ENCODE peak calls at places on chromosomes 7 and 10, in seven cellular contexts. One of them, this sample, is unnamed.

GRCh38 chr10:67077376-67077775 is 151.5 kb downstream of the LRRTM3 start:
- DNase-seq in effector CD4-positive, alpha-beta T cell: no peak
- DNase-seq in psoas muscle: no peak
- DNase-seq in NCI-H2081: no peak
- DNase-seq in naive thymus-derived CD8-positive, alpha-beta T cell: no peak
- DNase-seq in NCI-H1048: no peak
- DNase-seq in lung: no peak
- DNase-seq in this sample: no peak

GRCh38 chr10:69459893-69460575 is 8.8 kb downstream of the TSPAN15 start:
- DNase-seq in naive thymus-derived CD8-positive, alpha-beta T cell: no peak
- DNase-seq in NCI-H2081: no peak
- DNase-seq in lung: no peak
- DNase-seq in effector CD4-positive, alpha-beta T cell: no peak
- DNase-seq in psoas muscle: no peak
- DNase-seq in NCI-H1048: no peak
- DNase-seq in this sample: no peak

GRCh38 chr10:31098091-31098490 is 66.4 kb upstream of the ZNF438 start:
- DNase-seq in NCI-H2081: no peak
- DNase-seq in effector CD4-positive, alpha-beta T cell: no peak
- DNase-seq in NCI-H1048: no peak
- DNase-seq in lung: no peak
- DNase-seq in naive thymus-derived CD8-positive, alpha-beta T cell: no peak
- DNase-seq in psoas muscle: no peak
- DNase-seq in this sample: no peak

GRCh38 chr10:108970016-108970415 is 953.3 kb downstream of the XPNPEP1 start:
- DNase-seq in naive thymus-derived CD8-positive, alpha-beta T cell: no peak
- DNase-seq in NCI-H1048: peak
- DNase-seq in lung: no peak
- DNase-seq in psoas muscle: no peak
- DNase-seq in effector CD4-positive, alpha-beta T cell: no peak
- DNase-seq in NCI-H2081: no peak
- DNase-seq in this sample: no peak

GRCh38 chr7:107206136-107206535 is 37.3 kb downstream of the HBP1 start:
- DNase-seq in psoas muscle: no peak
- DNase-seq in lung: no peak
- DNase-seq in naive thymus-derived CD8-positive, alpha-beta T cell: no peak
- DNase-seq in NCI-H1048: no peak
- DNase-seq in effector CD4-positive, alpha-beta T cell: no peak
- DNase-seq in NCI-H2081: no peak
- DNase-seq in this sample: no peak

GRCh38 chr10:12777840-12778585 is 223.5 kb downstream of the CCDC3 start:
- DNase-seq in NCI-H2081: no peak
- DNase-seq in lung: no peak
- DNase-seq in psoas muscle: peak
- DNase-seq in naive thymus-derived CD8-positive, alpha-beta T cell: no peak
- DNase-seq in NCI-H1048: no peak
- DNase-seq in effector CD4-positive, alpha-beta T cell: no peak
- DNase-seq in this sample: no peak

GRCh38 chr7:28107960-28108359 is 72.6 kb downstream of the JAZF1 start:
- DNase-seq in psoas muscle: peak
- DNase-seq in NCI-H1048: no peak
- DNase-seq in lung: no peak
- DNase-seq in NCI-H2081: no peak
- DNase-seq in naive thymus-derived CD8-positive, alpha-beta T cell: no peak
- DNase-seq in effector CD4-positive, alpha-beta T cell: no peak
- DNase-seq in this sample: no peak

GRCh38 chr10:51224610-51225230 is 150.4 kb downstream of the PRKG1 start:
- DNase-seq in NCI-H1048: no peak
- DNase-seq in psoas muscle: no peak
- DNase-seq in NCI-H2081: no peak
- DNase-seq in lung: no peak
- DNase-seq in effector CD4-positive, alpha-beta T cell: no peak
- DNase-seq in naive thymus-derived CD8-positive, alpha-beta T cell: no peak
- DNase-seq in this sample: no peak

GRCh38 chr7:155455776-155456516 is 2.0 kb upstream of the EN2 start:
- DNase-seq in NCI-H1048: no peak
- DNase-seq in psoas muscle: no peak
- DNase-seq in lung: no peak
- DNase-seq in naive thymus-derived CD8-positive, alpha-beta T cell: no peak
- DNase-seq in effector CD4-positive, alpha-beta T cell: no peak
- DNase-seq in NCI-H2081: no peak
- DNase-seq in this sample: no peak

GRCh38 chr7:48244902-48245301 is 73.6 kb downstream of the ABCA13 start:
- DNase-seq in effector CD4-positive, alpha-beta T cell: no peak
- DNase-seq in naive thymus-derived CD8-positive, alpha-beta T cell: no peak
- DNase-seq in NCI-H1048: no peak
- DNase-seq in psoas muscle: no peak
- DNase-seq in lung: no peak
- DNase-seq in NCI-H2081: no peak
- DNase-seq in this sample: no peak

GRCh38 chr7:108815815-108816214 is 246.1 kb downstream of the DNAJB9 start:
- DNase-seq in NCI-H1048: no peak
- DNase-seq in psoas muscle: no peak
- DNase-seq in lung: no peak
- DNase-seq in effector CD4-positive, alpha-beta T cell: no peak
- DNase-seq in naive thymus-derived CD8-positive, alpha-beta T cell: no peak
- DNase-seq in NCI-H2081: no peak
- DNase-seq in this sample: no peak

GRCh38 chr7:76260171-76260703 is 42.2 kb upstream of the HSPB1 start:
- DNase-seq in naive thymus-derived CD8-positive, alpha-beta T cell: peak
- DNase-seq in effector CD4-positive, alpha-beta T cell: peak
- DNase-seq in NCI-H2081: no peak
- DNase-seq in psoas muscle: no peak
- DNase-seq in NCI-H1048: peak
- DNase-seq in lung: no peak
- DNase-seq in this sample: peak

GRCh38 chr7:99990417-99990816 is 14.6 kb upstream of the AZGP1 start:
- DNase-seq in NCI-H2081: peak
- DNase-seq in effector CD4-positive, alpha-beta T cell: no peak
- DNase-seq in naive thymus-derived CD8-positive, alpha-beta T cell: no peak
- DNase-seq in lung: no peak
- DNase-seq in NCI-H1048: no peak
- DNase-seq in psoas muscle: no peak
- DNase-seq in this sample: no peak

GRCh38 chr10:929965-930364 is 1.5 kb downstream of the LARP4B start:
- DNase-seq in NCI-H1048: no peak
- DNase-seq in psoas muscle: no peak
- DNase-seq in lung: no peak
- DNase-seq in NCI-H2081: no peak
- DNase-seq in effector CD4-positive, alpha-beta T cell: no peak
- DNase-seq in naive thymus-derived CD8-positive, alpha-beta T cell: no peak
- DNase-seq in this sample: no peak

GRCh38 chr10:49284356-49284755 is 14.6 kb upstream of the C10orf71 start:
- DNase-seq in NCI-H1048: no peak
- DNase-seq in NCI-H2081: no peak
- DNase-seq in naive thymus-derived CD8-positive, alpha-beta T cell: no peak
- DNase-seq in psoas muscle: peak
- DNase-seq in lung: no peak
- DNase-seq in effector CD4-positive, alpha-beta T cell: no peak
- DNase-seq in this sample: no peak

GRCh38 chr7:123734498-123734897 is 14.3 kb downstream of the WASL start:
- DNase-seq in lung: no peak
- DNase-seq in NCI-H2081: no peak
- DNase-seq in naive thymus-derived CD8-positive, alpha-beta T cell: no peak
- DNase-seq in effector CD4-positive, alpha-beta T cell: no peak
- DNase-seq in psoas muscle: no peak
- DNase-seq in NCI-H1048: no peak
- DNase-seq in this sample: no peak

GRCh38 chr10:131183546-131184045 is 127.9 kb downstream of the TCERG1L start:
- DNase-seq in psoas muscle: no peak
- DNase-seq in effector CD4-positive, alpha-beta T cell: no peak
- DNase-seq in naive thymus-derived CD8-positive, alpha-beta T cell: no peak
- DNase-seq in NCI-H1048: no peak
- DNase-seq in NCI-H2081: no peak
- DNase-seq in lung: no peak
- DNase-seq in this sample: no peak

GRCh38 chr10:1412531-1413189 is 324.7 kb downstream of the ADARB2 start:
- DNase-seq in lung: no peak
- DNase-seq in naive thymus-derived CD8-positive, alpha-beta T cell: no peak
- DNase-seq in psoas muscle: no peak
- DNase-seq in effector CD4-positive, alpha-beta T cell: no peak
- DNase-seq in NCI-H1048: no peak
- DNase-seq in NCI-H2081: peak
- DNase-seq in this sample: peak

GRCh38 chr10:81873932-81874816 is 820 bp upstream of the NRG3 start:
- DNase-seq in NCI-H1048: peak
- DNase-seq in NCI-H2081: peak
- DNase-seq in effector CD4-positive, alpha-beta T cell: no peak
- DNase-seq in psoas muscle: peak
- DNase-seq in naive thymus-derived CD8-positive, alpha-beta T cell: no peak
- DNase-seq in lung: peak
- DNase-seq in this sample: peak

GRCh38 chr10:133312769-133313145 is 4.0 kb downstream of the ZNF511 start:
- DNase-seq in naive thymus-derived CD8-positive, alpha-beta T cell: no peak
- DNase-seq in NCI-H2081: no peak
- DNase-seq in effector CD4-positive, alpha-beta T cell: no peak
- DNase-seq in lung: no peak
- DNase-seq in psoas muscle: no peak
- DNase-seq in NCI-H1048: no peak
- DNase-seq in this sample: no peak

GRCh38 chr7:145860809-145861208 is 255.8 kb upstream of the CNTNAP2 start:
- DNase-seq in effector CD4-positive, alpha-beta T cell: no peak
- DNase-seq in NCI-H2081: no peak
- DNase-seq in psoas muscle: no peak
- DNase-seq in lung: no peak
- DNase-seq in NCI-H1048: no peak
- DNase-seq in naive thymus-derived CD8-positive, alpha-beta T cell: no peak
- DNase-seq in this sample: no peak

GRCh38 chr10:112360308-112361270 is 13.3 kb upstream of the ACSL5 start:
- DNase-seq in psoas muscle: no peak
- DNase-seq in naive thymus-derived CD8-positive, alpha-beta T cell: no peak
- DNase-seq in effector CD4-positive, alpha-beta T cell: no peak
- DNase-seq in NCI-H1048: no peak
- DNase-seq in NCI-H2081: no peak
- DNase-seq in lung: peak
- DNase-seq in this sample: no peak

GRCh38 chr10:101373063-101373462 is 19.1 kb downstream of the BTRC start:
- DNase-seq in effector CD4-positive, alpha-beta T cell: no peak
- DNase-seq in NCI-H1048: no peak
- DNase-seq in psoas muscle: no peak
- DNase-seq in NCI-H2081: no peak
- DNase-seq in naive thymus-derived CD8-positive, alpha-beta T cell: no peak
- DNase-seq in lung: no peak
- DNase-seq in this sample: no peak

GRCh38 chr10:10500941-10501340 is 516.7 kb upstream of the CELF2 start:
- DNase-seq in psoas muscle: no peak
- DNase-seq in NCI-H2081: no peak
- DNase-seq in lung: no peak
- DNase-seq in effector CD4-positive, alpha-beta T cell: no peak
- DNase-seq in naive thymus-derived CD8-positive, alpha-beta T cell: no peak
- DNase-seq in NCI-H1048: no peak
- DNase-seq in this sample: no peak

GRCh38 chr10:9634466-9634865 is 1383.2 kb upstream of the CELF2 start:
- DNase-seq in psoas muscle: no peak
- DNase-seq in effector CD4-positive, alpha-beta T cell: no peak
- DNase-seq in lung: no peak
- DNase-seq in naive thymus-derived CD8-positive, alpha-beta T cell: no peak
- DNase-seq in NCI-H1048: no peak
- DNase-seq in NCI-H2081: no peak
- DNase-seq in this sample: no peak

GRCh38 chr7:44073664-44074348 is 8.4 kb upstream of the PGAM2 start:
- DNase-seq in lung: peak
- DNase-seq in naive thymus-derived CD8-positive, alpha-beta T cell: peak
- DNase-seq in effector CD4-positive, alpha-beta T cell: no peak
- DNase-seq in NCI-H2081: peak
- DNase-seq in NCI-H1048: no peak
- DNase-seq in psoas muscle: peak
- DNase-seq in this sample: no peak

GRCh38 chr7:36535866-36536664 is 146.4 kb downstream of the ANLN start:
- DNase-seq in psoas muscle: no peak
- DNase-seq in effector CD4-positive, alpha-beta T cell: no peak
- DNase-seq in naive thymus-derived CD8-positive, alpha-beta T cell: no peak
- DNase-seq in NCI-H1048: no peak
- DNase-seq in lung: no peak
- DNase-seq in NCI-H2081: no peak
- DNase-seq in this sample: no peak

GRCh38 chr7:28761485-28761884 is 196.6 kb downstream of the TRIL start:
- DNase-seq in effector CD4-positive, alpha-beta T cell: no peak
- DNase-seq in NCI-H1048: no peak
- DNase-seq in lung: no peak
- DNase-seq in psoas muscle: no peak
- DNase-seq in NCI-H2081: no peak
- DNase-seq in naive thymus-derived CD8-positive, alpha-beta T cell: no peak
- DNase-seq in this sample: no peak

GRCh38 chr7:91285966-91286365 is 21.7 kb downstream of the FZD1 start:
- DNase-seq in lung: no peak
- DNase-seq in psoas muscle: no peak
- DNase-seq in NCI-H2081: no peak
- DNase-seq in naive thymus-derived CD8-positive, alpha-beta T cell: no peak
- DNase-seq in effector CD4-positive, alpha-beta T cell: no peak
- DNase-seq in NCI-H1048: no peak
- DNase-seq in this sample: no peak

GRCh38 chr7:3234051-3234450 is 67.0 kb upstream of the SDK1 start:
- DNase-seq in effector CD4-positive, alpha-beta T cell: no peak
- DNase-seq in NCI-H1048: no peak
- DNase-seq in naive thymus-derived CD8-positive, alpha-beta T cell: no peak
- DNase-seq in NCI-H2081: no peak
- DNase-seq in lung: no peak
- DNase-seq in psoas muscle: no peak
- DNase-seq in this sample: no peak

GRCh38 chr10:110501142-110501937 is 3.6 kb downstream of the DUSP5 start:
- DNase-seq in naive thymus-derived CD8-positive, alpha-beta T cell: no peak
- DNase-seq in lung: peak
- DNase-seq in effector CD4-positive, alpha-beta T cell: peak
- DNase-seq in NCI-H2081: no peak
- DNase-seq in psoas muscle: peak
- DNase-seq in NCI-H1048: no peak
- DNase-seq in this sample: no peak

GRCh38 chr10:44393834-44394547 is 9.1 kb upstream of the CXCL12 start:
- DNase-seq in naive thymus-derived CD8-positive, alpha-beta T cell: no peak
- DNase-seq in NCI-H2081: no peak
- DNase-seq in effector CD4-positive, alpha-beta T cell: no peak
- DNase-seq in lung: no peak
- DNase-seq in NCI-H1048: no peak
- DNase-seq in psoas muscle: no peak
- DNase-seq in this sample: no peak

GRCh38 chr10:49090696-49091338 is 24.5 kb downstream of the VSTM4 start:
- DNase-seq in effector CD4-positive, alpha-beta T cell: no peak
- DNase-seq in psoas muscle: no peak
- DNase-seq in lung: peak
- DNase-seq in naive thymus-derived CD8-positive, alpha-beta T cell: no peak
- DNase-seq in NCI-H2081: no peak
- DNase-seq in NCI-H1048: no peak
- DNase-seq in this sample: no peak

GRCh38 chr10:79286318-79286951 is 60.8 kb upstream of the PPIF start:
- DNase-seq in naive thymus-derived CD8-positive, alpha-beta T cell: peak
- DNase-seq in psoas muscle: peak
- DNase-seq in NCI-H2081: no peak
- DNase-seq in lung: peak
- DNase-seq in NCI-H1048: no peak
- DNase-seq in effector CD4-positive, alpha-beta T cell: peak
- DNase-seq in this sample: peak